ENCODE peak calls at places on chromosomes 7 and 10, in nine cellular contexts. F is upper lobe of right lung; D is NCI-H1092 treated with DMSO at 0.1 percent for 48 hours; W is T1000; G is non-pigmented ciliary epithelial cell; A is tibial nerve; X is EL; S is stimulated activated CD4-positive, alpha-beta T cell treated with anti-CD3 and anti-CD28 coated beads, Interleukin-1b, Interleukin-23, amount 100 ng/mL, for 1 hour; R is GM23248. N is an unnamed sample.

GRCh38 chr10:120949511-120950102 is 98.4 kb downstream of the WDR11 start:
- DNase-seq in F (no peak), D (no peak), W (no peak), G (no peak), A (no peak), X (peak), S (no peak), R (peak), N (no peak)

GRCh38 chr7:50595538-50596102 is 30.4 kb upstream of the DDC start:
- DNase-seq in F (no peak), D (peak), W (no peak), G (peak), A (peak), X (peak), S (no peak), R (peak), N (peak)

GRCh38 chr10:14366760-14367159 is 36.0 kb upstream of the FRMD4A start:
- DNase-seq in F (no peak), D (no peak), W (no peak), G (no peak), A (no peak), X (peak), S (no peak), R (no peak), N (no peak)

GRCh38 chr7:31852438-31852837 is 165.4 kb downstream of the PPP1R17 start:
- DNase-seq in F (no peak), D (no peak), W (no peak), G (no peak), A (no peak), X (no peak), S (no peak), R (no peak), N (no peak)

GRCh38 chr7:27560706-27561235 is 101.9 kb downstream of the HIBADH start:
- DNase-seq in F (no peak), D (no peak), W (no peak), G (peak), A (no peak), X (peak), S (no peak), R (peak), N (no peak)

GRCh38 chr7:56291-56913 is 136.0 kb upstream of the FAM20C start:
- DNase-seq in F (peak), D (no peak), W (no peak), G (no peak), A (no peak), X (no peak), S (no peak), R (no peak), N (no peak)

GRCh38 chr7:45182856-45183710 is 25.5 kb downstream of the RAMP3 start:
- DNase-seq in F (peak), D (no peak), W (no peak), G (no peak), A (no peak), X (no peak), S (no peak), R (no peak), N (no peak)

GRCh38 chr7:1967512-1968396 is 265.0 kb downstream of the MAD1L1 start:
- DNase-seq in F (peak), D (no peak), W (no peak), G (no peak), A (no peak), X (no peak), S (no peak), R (no peak), N (no peak)

GRCh38 chr10:29496341-29497162 is 138.2 kb downstream of the SVIL start:
- DNase-seq in F (peak), D (peak), W (peak), G (no peak), A (peak), X (peak), S (peak), R (peak), N (peak)

GRCh38 chr7:109890622-109891021 is 1200.3 kb upstream of the LRRN3 start:
- DNase-seq in F (no peak), D (no peak), W (no peak), G (no peak), A (no peak), X (no peak), S (no peak), R (no peak), N (no peak)

GRCh38 chr10:129897851-129898463 is 66.1 kb downstream of the EBF3 start:
- DNase-seq in F (no peak), D (no peak), W (no peak), G (no peak), A (no peak), X (no peak), S (no peak), R (no peak), N (no peak)

GRCh38 chr10:24820616-24821015 is 96.9 kb upstream of the ARHGAP21 start:
- DNase-seq in F (no peak), D (no peak), W (no peak), G (no peak), A (no peak), X (peak), S (no peak), R (peak), N (no peak)

GRCh38 chr10:76547352-76547972 is 1090.1 kb downstream of the KCNMA1 start:
- DNase-seq in F (peak), D (peak), W (peak), G (no peak), A (peak), X (peak), S (peak), R (peak), N (peak)

GRCh38 chr7:37495574-37496184 is 47.0 kb upstream of the ELMO1 start:
- DNase-seq in F (no peak), D (peak), W (no peak), G (no peak), A (peak), X (peak), S (no peak), R (peak), N (no peak)

GRCh38 chr7:99808766-99809165 is 19.0 kb upstream of the CYP3A43 start:
- DNase-seq in F (no peak), D (no peak), W (no peak), G (no peak), A (no peak), X (no peak), S (no peak), R (no peak), N (no peak)

GRCh38 chr7:117250801-117251200 is 72.1 kb downstream of the WNT2 start:
- DNase-seq in F (no peak), D (no peak), W (no peak), G (peak), A (no peak), X (peak), S (no peak), R (peak), N (no peak)

GRCh38 chr10:58573144-58573543 is 60.5 kb downstream of the BICC1 start:
- DNase-seq in F (no peak), D (no peak), W (no peak), G (no peak), A (no peak), X (no peak), S (no peak), R (peak), N (no peak)

GRCh38 chr10:17092986-17093803 is 36.4 kb downstream of the CUBN start:
- DNase-seq in F (no peak), D (no peak), W (no peak), G (no peak), A (no peak), X (no peak), S (no peak), R (no peak), N (no peak)

GRCh38 chr10:29394321-29394932 is 105.6 kb downstream of the LYZL1 start:
- DNase-seq in F (no peak), D (no peak), W (no peak), G (no peak), A (no peak), X (no peak), S (no peak), R (no peak), N (no peak)

GRCh38 chr7:70785427-70785826 is 346.5 kb upstream of the GALNT17 start:
- DNase-seq in F (no peak), D (no peak), W (no peak), G (no peak), A (no peak), X (no peak), S (no peak), R (no peak), N (no peak)

GRCh38 chr7:101363734-101364374 is 1.2 kb downstream of the COL26A1 start:
- DNase-seq in F (peak), D (peak), W (no peak), G (no peak), A (peak), X (peak), S (peak), R (peak), N (peak)

GRCh38 chr10:124659380-124659779 is 84.8 kb downstream of the FAM53B start:
- DNase-seq in F (no peak), D (no peak), W (no peak), G (no peak), A (no peak), X (no peak), S (no peak), R (no peak), N (no peak)

GRCh38 chr10:67609996-67610793 is 85.8 kb downstream of the CTNNA3 start:
- DNase-seq in F (no peak), D (no peak), W (no peak), G (no peak), A (no peak), X (peak), S (no peak), R (peak), N (no peak)

GRCh38 chr10:8416192-8416701 is 361.8 kb downstream of the GATA3 start:
- DNase-seq in F (no peak), D (no peak), W (no peak), G (no peak), A (no peak), X (no peak), S (no peak), R (no peak), N (no peak)

GRCh38 chr10:46216836-46217748 is 69.7 kb upstream of the ANTXRL start:
- DNase-seq in F (peak), D (no peak), W (no peak), G (no peak), A (no peak), X (no peak), S (no peak), R (peak), N (no peak)

GRCh38 chr10:12806228-12807095 is 195.1 kb downstream of the CCDC3 start:
- DNase-seq in F (no peak), D (peak), W (no peak), G (no peak), A (no peak), X (no peak), S (no peak), R (no peak), N (peak)

GRCh38 chr7:152351168-152351567 is 84.6 kb downstream of the KMT2C start:
- DNase-seq in F (no peak), D (no peak), W (no peak), G (no peak), A (no peak), X (no peak), S (no peak), R (no peak), N (no peak)

GRCh38 chr7:125444864-125445263 is 515.2 kb upstream of the POT1 start:
- DNase-seq in F (no peak), D (no peak), W (no peak), G (no peak), A (no peak), X (no peak), S (no peak), R (no peak), N (no peak)

GRCh38 chr7:44112997-44113763 is 9.0 kb downstream of the AEBP1 start:
- DNase-seq in F (no peak), D (no peak), W (no peak), G (no peak), A (no peak), X (no peak), S (no peak), R (no peak), N (no peak)

GRCh38 chr7:131021902-131022301 is 287.9 kb upstream of the KLF14 start:
- DNase-seq in F (no peak), D (no peak), W (no peak), G (no peak), A (no peak), X (no peak), S (no peak), R (no peak), N (no peak)

GRCh38 chr10:95524358-95525032 is 36.7 kb downstream of the SORBS1 start:
- DNase-seq in F (no peak), D (no peak), W (no peak), G (no peak), A (no peak), X (no peak), S (no peak), R (no peak), N (no peak)

GRCh38 chr7:4158826-4159225 is 523.3 kb upstream of the FOXK1 start:
- DNase-seq in F (no peak), D (no peak), W (no peak), G (no peak), A (no peak), X (no peak), S (no peak), R (no peak), N (no peak)

GRCh38 chr10:3754727-3755439 is 30.1 kb downstream of the KLF6 start:
- DNase-seq in F (no peak), D (no peak), W (no peak), G (peak), A (no peak), X (peak), S (no peak), R (peak), N (no peak)

GRCh38 chr10:23293145-23293724 is 51.4 kb downstream of the C10orf67 start:
- DNase-seq in F (no peak), D (peak), W (no peak), G (peak), A (no peak), X (peak), S (no peak), R (peak), N (no peak)

GRCh38 chr10:79433324-79434222 is 11.9 kb downstream of the ZCCHC24 start:
- DNase-seq in F (peak), D (no peak), W (no peak), G (no peak), A (no peak), X (no peak), S (no peak), R (no peak), N (no peak)

GRCh38 chr10:84452006-84452405 is 123.6 kb downstream of the CCSER2 start:
- DNase-seq in F (no peak), D (no peak), W (no peak), G (no peak), A (no peak), X (no peak), S (no peak), R (peak), N (no peak)

GRCh38 chr7:2997014-2997413 is 46.7 kb downstream of the CARD11 start:
- DNase-seq in F (no peak), D (no peak), W (no peak), G (no peak), A (no peak), X (no peak), S (no peak), R (no peak), N (no peak)

GRCh38 chr7:108420482-108420908 is 35.7 kb downstream of the NRCAM start:
- DNase-seq in F (no peak), D (no peak), W (no peak), G (no peak), A (no peak), X (no peak), S (no peak), R (no peak), N (no peak)

GRCh38 chr7:2172311-2173183 is 60.2 kb downstream of the MAD1L1 start:
- DNase-seq in F (peak), D (peak), W (peak), G (peak), A (no peak), X (peak), S (no peak), R (peak), N (peak)

GRCh38 chr10:29993319-29993876 is 66.0 kb downstream of the JCAD start:
- DNase-seq in F (no peak), D (no peak), W (no peak), G (no peak), A (no peak), X (no peak), S (no peak), R (no peak), N (no peak)